ENCODE peak calls at places on chromosomes 13 and 19, in seven cellular contexts. P is fibroblast of pulmonary artery, W is AG04450, F is uterus, E is mucosa of descending colon, B is type B pancreatic cell, M is omental fat pad. C is an unnamed sample.

GRCh38 chr13:51632643-51633357 is 48.5 kb downstream of the WDFY2 start:
- DNase-seq in P (no peak), W (no peak), F (no peak), E (no peak), B (no peak), M (no peak), C (peak; percentile 25)

GRCh38 chr19:49776371-49776764 is 9.6 kb downstream of the AP2A1 start:
- DNase-seq in P (no peak), W (no peak), F (no peak), E (no peak), B (no peak), M (no peak), C (no peak)

GRCh38 chr19:4488496-4488895 is 16.4 kb downstream of the HDGFL2 start:
- DNase-seq in P (no peak), W (no peak), F (no peak), E (no peak), B (no peak), M (no peak), C (no peak)

GRCh38 chr13:43792456-43792855 is 5.7 kb upstream of the ENOX1 start:
- DNase-seq in P (peak; percentile 69), W (no peak), F (no peak), E (no peak), B (no peak), M (no peak), C (no peak)

GRCh38 chr13:111216166-111216960 is 101.3 kb downstream of the ARHGEF7 start:
- DNase-seq in P (peak; percentile 45), W (no peak), F (no peak), E (peak; percentile 68), B (no peak), M (no peak), C (peak; percentile 22)

GRCh38 chr13:78194904-78195639 is 276.4 kb upstream of the EDNRB start:
- DNase-seq in P (peak; percentile 27), W (no peak), F (no peak), E (no peak), B (no peak), M (no peak), C (no peak)

GRCh38 chr13:31044658-31045620 is 112.5 kb downstream of the TEX26 start:
- DNase-seq in P (no peak), W (no peak), F (no peak), E (peak; percentile 31), B (no peak), M (no peak), C (peak; percentile 26)

GRCh38 chr13:39910833-39911232 is 255.4 kb downstream of the COG6 start:
- DNase-seq in P (peak; percentile 46), W (no peak), F (no peak), E (no peak), B (no peak), M (no peak), C (no peak)

GRCh38 chr13:95349267-95349666 is 48.0 kb upstream of the ABCC4 start:
- DNase-seq in P (peak; percentile 61), W (no peak), F (no peak), E (no peak), B (no peak), M (no peak), C (no peak)

GRCh38 chr19:55486043-55486970 is 1.3 kb downstream of the NAT14 start:
- DNase-seq in P (no peak), W (no peak), F (peak; percentile 67), E (no peak), B (no peak), M (no peak), C (no peak)

GRCh38 chr13:79442706-79443105 is 36.7 kb upstream of the RBM26 start:
- DNase-seq in P (no peak), W (no peak), F (no peak), E (no peak), B (no peak), M (no peak), C (no peak)

GRCh38 chr13:39263033-39263432 is 224.8 kb downstream of the NHLRC3 start:
- DNase-seq in P (peak; percentile 52), W (no peak), F (peak; percentile 27), E (peak; percentile 66), B (no peak), M (peak; percentile 42), C (peak; percentile 42)

GRCh38 chr19:56842421-56842820 is 1.9 kb upstream of the PEG3 start:
- DNase-seq in P (no peak), W (no peak), F (no peak), E (no peak), B (no peak), M (no peak), C (no peak)

GRCh38 chr13:83350569-83350968 is 531.7 kb downstream of the SLITRK1 start:
- DNase-seq in P (peak; percentile 7), W (no peak), F (no peak), E (no peak), B (no peak), M (no peak), C (no peak)

GRCh38 chr13:60329221-60329983 is 67.6 kb upstream of the TDRD3 start:
- DNase-seq in P (peak; percentile 45), W (no peak), F (no peak), E (peak; percentile 71), B (no peak), M (no peak), C (peak; percentile 19)

GRCh38 chr19:9801976-9802375 is 16.9 kb downstream of the FBXL12 start:
- DNase-seq in P (no peak), W (no peak), F (no peak), E (no peak), B (no peak), M (no peak), C (no peak)

GRCh38 chr19:54209748-54210494 is 9.3 kb downstream of the RPS9 start:
- DNase-seq in P (peak; percentile 98), W (peak; percentile 96), F (peak; percentile 80), E (peak; percentile 96), B (no peak), M (peak; percentile 93), C (peak; percentile 98)

GRCh38 chr19:32519023-32519422 is 62.0 kb upstream of the PDCD5 start:
- DNase-seq in P (peak; percentile 59), W (no peak), F (no peak), E (no peak), B (no peak), M (no peak), C (no peak)

GRCh38 chr13:109301711-109302110 is 484.7 kb downstream of the IRS2 start:
- DNase-seq in P (no peak), W (no peak), F (no peak), E (no peak), B (no peak), M (no peak), C (no peak)

DNA sequence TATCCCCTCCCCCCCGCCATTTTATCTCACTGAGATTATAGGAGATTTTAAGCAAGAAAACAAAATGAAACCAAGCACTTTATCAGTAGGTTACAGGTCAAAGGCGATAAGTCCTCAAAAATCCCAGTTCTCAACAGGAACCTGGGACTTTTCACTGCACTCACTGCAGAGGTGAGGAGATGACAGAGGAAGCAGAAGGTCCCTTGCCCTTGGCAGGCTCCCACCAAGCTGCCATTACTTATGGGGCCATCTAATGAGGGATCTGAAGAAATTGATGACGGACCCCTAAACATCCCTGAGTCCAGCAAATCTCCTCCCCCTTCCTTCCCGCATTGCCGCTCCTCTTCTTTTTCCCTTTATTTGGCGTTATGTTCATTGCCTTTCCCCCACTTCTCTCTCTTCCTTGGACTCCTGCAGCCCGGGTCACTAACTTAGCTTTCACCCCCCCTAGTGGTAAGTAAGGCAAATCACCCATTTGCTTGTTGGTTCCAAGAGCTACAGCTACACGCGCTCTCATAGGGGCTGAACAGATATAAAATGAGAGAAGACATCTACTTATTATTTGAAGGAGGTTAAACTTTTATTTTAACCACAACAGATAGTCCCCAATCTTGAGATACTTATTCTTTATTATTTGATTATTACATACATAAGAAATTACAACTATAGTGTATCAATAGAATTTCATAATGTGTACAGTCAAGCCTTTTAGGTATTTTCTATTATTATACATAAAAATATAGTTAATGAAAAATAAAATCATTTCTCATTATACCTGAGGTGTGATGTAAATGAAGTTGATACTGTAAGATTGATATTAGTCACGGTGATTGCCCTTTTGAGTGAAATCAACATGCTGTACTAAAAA is 52.0 kb upstream of the ARGLU1 start:
- DNase-seq in P (peak; percentile 78), W (peak; percentile 32), F (no peak), E (peak; percentile 38), B (no peak), M (no peak), C (peak; percentile 7)
- TF ChIP-seq CTCF in P (peak; percentile 95), W (peak; percentile 94), F (peak; percentile 67), E (peak; percentile 49), B (peak; percentile 83), M (peak; percentile 72), C (peak; percentile 27)

DNA sequence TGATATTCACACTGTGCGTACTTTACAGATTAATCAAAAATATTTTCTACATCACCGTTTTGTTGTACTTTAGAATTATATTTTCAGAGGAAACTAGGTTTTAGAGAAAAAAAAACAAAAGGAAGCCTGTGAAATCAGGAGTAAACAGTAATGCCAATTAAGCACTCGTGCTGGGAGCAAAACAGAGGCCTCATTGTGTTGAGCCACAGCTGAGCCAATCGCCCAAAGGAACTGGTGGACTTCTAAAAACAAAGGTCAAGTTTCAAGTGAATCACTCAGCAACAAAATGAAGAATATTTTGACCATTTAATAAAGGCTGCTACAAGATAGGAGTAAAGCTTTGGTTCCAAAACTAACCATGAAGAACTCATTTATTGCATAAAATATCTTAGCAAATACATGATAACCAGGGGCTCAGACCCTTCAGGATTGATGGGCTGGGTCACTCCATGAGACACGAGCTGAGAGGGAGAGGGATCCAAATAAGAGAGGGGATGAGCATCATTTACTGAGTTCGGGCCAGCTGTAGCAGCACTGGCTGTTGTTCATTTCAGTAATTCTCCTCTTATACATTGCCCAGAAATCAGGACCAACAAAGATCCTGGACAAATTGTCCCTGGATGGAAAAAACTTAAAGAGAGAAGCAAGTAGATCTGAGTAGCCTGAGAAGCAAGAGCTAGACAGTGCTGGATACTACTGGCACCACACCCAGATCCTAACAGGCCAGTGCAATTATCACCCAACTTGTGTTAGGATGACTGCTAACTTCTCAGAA is 8.3 kb upstream of the NALCN start:
- DNase-seq in P (no peak), W (peak; percentile 4), F (no peak), E (no peak), B (no peak), M (no peak), C (peak; percentile 7)
- TF ChIP-seq CTCF in P (no peak), W (no peak), F (no peak), E (no peak), B (no peak), M (no peak), C (no peak)

GRCh38 chr19:19647037-19647835 is 3.8 kb upstream of the GMIP start:
- DNase-seq in P (no peak), W (no peak), F (no peak), E (no peak), B (no peak), M (no peak), C (no peak)

GRCh38 chr19:19642506-19643157 is 825 bp downstream of the GMIP start:
- DNase-seq in P (no peak), W (no peak), F (no peak), E (no peak), B (no peak), M (no peak), C (no peak)

GRCh38 chr19:19645233-19645870 is 1.9 kb upstream of the GMIP start:
- DNase-seq in P (no peak), W (no peak), F (no peak), E (no peak), B (no peak), M (no peak), C (no peak)

GRCh38 chr19:19643158-19644053 is at the start of gene GMIP:
- DNase-seq in P (peak; percentile 43), W (no peak), F (peak; percentile 78), E (peak; percentile 94), B (peak; percentile 83), M (peak; percentile 63), C (peak; percentile 79)

GRCh38 chr19:19644054-19644388 is 564 bp upstream of the GMIP start:
- DNase-seq in P (no peak), W (no peak), F (no peak), E (no peak), B (no peak), M (no peak), C (no peak)
- TF ChIP-seq CTCF in P (no peak), W (no peak), F (no peak), E (no peak), B (peak; percentile 49), M (no peak), C (no peak)

GRCh38 chr13:54305377-54305776 is 1276.8 kb downstream of the OLFM4 start:
- DNase-seq in P (no peak), W (no peak), F (no peak), E (no peak), B (no peak), M (no peak), C (no peak)
- TF ChIP-seq CTCF in P (no peak), W (no peak), F (no peak), E (no peak), B (peak; percentile 18), M (no peak), C (no peak)

C was measured in Calu3.